ENCODE peak calls at places on chromosome 15, in nine cellular contexts. K, U, V, C, W, Q, B, L and D are unnamed samples. For H3K4me1, the result is how much of the 10 kb centered on the place peaks cover.

GRCh38 chr15:31261266-31262142 is 65.1 kb upstream of the KLF13 start:
- DNase-seq in K (no peak), U (no peak), V (no peak), C (no peak), W (no peak), Q (no peak), B (no peak), L (no peak), D (no peak)

GRCh38 chr15:82566690-82567089 is 26.4 kb upstream of the RPS17 start:
- DNase-seq in K (no peak), U (no peak), V (no peak), C (no peak), W (no peak), Q (no peak), B (no peak), L (no peak), D (no peak)

GRCh38 chr15:26311710-26312236 is 448.6 kb upstream of the ATP10A start:
- DNase-seq in K (no peak), U (no peak), V (no peak), C (no peak), W (no peak), Q (no peak), B (no peak), L (no peak), D (no peak)

GRCh38 chr15:27796405-27797085 is 302.6 kb downstream of the OCA2 start:
- DNase-seq in K (no peak), U (no peak), V (no peak), C (no peak), W (no peak), Q (no peak), B (no peak), L (no peak), D (no peak)

GRCh38 chr15:73716417-73716816 is 32.2 kb downstream of the CD276 start:
- DNase-seq in K (no peak), U (peak), V (no peak), C (peak), W (peak), Q (no peak), B (no peak), L (peak), D (no peak)

GRCh38 chr15:60695713-60696522 is 217.0 kb upstream of the ICE2 start:
- DNase-seq in K (no peak), U (no peak), V (no peak), C (no peak), W (no peak), Q (peak), B (no peak), L (no peak), D (peak)

GRCh38 chr15:56749982-56750381 is 16.7 kb upstream of the ZNF280D start:
- DNase-seq in K (no peak), U (no peak), V (no peak), C (no peak), W (no peak), Q (no peak), B (no peak), L (no peak), D (no peak)

GRCh38 chr15:33211409-33211808 is 16.9 kb upstream of the FMN1 start:
- DNase-seq in K (peak), U (no peak), V (no peak), C (no peak), W (peak), Q (no peak), B (peak), L (peak), D (no peak)

GRCh38 chr15:49918106-49918505 is 200.9 kb downstream of the ATP8B4 start:
- DNase-seq in K (no peak), U (no peak), V (no peak), C (no peak), W (no peak), Q (no peak), B (no peak), L (no peak), D (no peak)

GRCh38 chr15:100902436-100903190 is 16.5 kb upstream of the LRRK1 start:
- DNase-seq in K (no peak), U (peak), V (no peak), C (peak), W (peak), Q (no peak), B (peak), L (no peak), D (no peak)

DNA sequence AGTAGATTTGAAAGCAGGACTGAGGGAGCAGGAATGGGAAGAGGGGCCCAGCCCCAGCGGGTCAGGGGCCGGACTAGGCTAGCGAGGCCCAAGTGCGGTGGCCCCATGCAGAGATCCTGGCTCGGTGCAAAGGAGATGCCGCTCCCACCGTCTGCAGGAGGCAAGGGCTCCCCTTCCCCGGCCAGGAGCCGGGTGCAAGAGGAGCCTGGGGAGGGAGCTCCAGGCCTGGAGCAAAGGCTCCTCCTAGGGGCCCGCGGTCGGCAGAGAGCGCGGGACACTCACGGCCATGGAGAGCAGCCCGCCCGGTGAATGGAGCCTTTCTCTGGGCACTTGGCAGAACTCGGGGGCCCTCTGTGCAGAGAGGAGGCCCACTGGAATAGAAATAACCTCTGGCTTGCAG is 43.2 kb upstream of the USP3 start:
- DNase-seq in K (no peak), U (no peak), V (no peak), C (no peak), W (no peak), Q (no peak), B (no peak), L (peak), D (no peak)
- H3K4me1 ChIP-seq in K (under half), U (under half), V (under half), C (under half), W (under half), Q (under half), B (under half), L (under half), D (under half)

GRCh38 chr15:84982301-84982920 is 755 bp downstream of the PDE8A start:
- DNase-seq in K (no peak), U (peak), V (peak), C (peak), W (peak), Q (peak), B (peak), L (peak), D (peak)
- H3K27ac ChIP-seq in K (no peak), U (peak), V (peak), C (peak), W (peak), Q (peak), B (peak), L (no peak), D (peak)

DNA sequence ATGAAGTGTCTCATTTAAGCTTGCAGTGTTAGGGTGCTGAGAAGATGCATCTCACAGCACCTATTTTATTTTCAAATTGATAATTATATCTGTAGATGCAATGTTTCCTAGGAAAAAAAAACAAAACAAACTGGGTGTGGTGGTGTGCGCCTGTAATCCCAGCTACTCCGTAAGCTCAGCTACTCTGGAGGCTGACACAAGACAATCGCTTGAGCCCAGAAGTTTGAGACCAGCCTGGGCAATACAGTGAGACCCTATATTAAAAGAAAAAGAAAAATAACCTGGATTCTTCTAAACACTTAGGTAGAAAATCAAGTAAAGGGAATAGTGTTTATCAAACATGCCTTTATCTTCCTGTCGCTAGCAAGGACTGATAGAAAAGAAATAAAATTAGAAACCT is 1.9 kb downstream of the MINDY2 start:
- DNase-seq in K (no peak), U (no peak), V (no peak), C (no peak), W (no peak), Q (no peak), B (no peak), L (no peak), D (no peak)
- H3K4me1 ChIP-seq in K (under half), U (under half), V (under half), C (under half), W (under half), Q (under half), B (under half), L (under half), D (half or more)

GRCh38 chr15:87949214-87949933 is 307.2 kb downstream of the NTRK3 start:
- DNase-seq in K (no peak), U (no peak), V (no peak), C (no peak), W (peak), Q (no peak), B (no peak), L (no peak), D (no peak)
- H3K27ac ChIP-seq in K (no peak), U (peak), V (no peak), C (peak), W (peak), Q (no peak), B (no peak), L (no peak), D (no peak)

GRCh38 chr15:85072917-85073316 is 91.3 kb downstream of the PDE8A start:
- DNase-seq in K (no peak), U (no peak), V (no peak), C (no peak), W (no peak), Q (no peak), B (no peak), L (no peak), D (no peak)
- H3K4me1 ChIP-seq in K (under half), U (under half), V (under half), C (under half), W (under half), Q (under half), B (under half), L (under half), D (under half)

GRCh38 chr15:40932625-40933519 is 3.7 kb downstream of the DLL4 start:
- DNase-seq in K (no peak), U (no peak), V (no peak), C (no peak), W (no peak), Q (no peak), B (no peak), L (no peak), D (no peak)
- H3K27ac ChIP-seq in K (no peak), U (no peak), V (no peak), C (peak), W (no peak), Q (no peak), B (no peak), L (no peak), D (no peak)

GRCh38 chr15:93072440-93073394 is 16.3 kb downstream of the RGMA start:
- DNase-seq in K (no peak), U (peak), V (no peak), C (peak), W (peak), Q (no peak), B (peak), L (peak), D (no peak)

GRCh38 chr15:93074596-93074995 is 14.4 kb downstream of the RGMA start:
- DNase-seq in K (no peak), U (no peak), V (no peak), C (no peak), W (no peak), Q (no peak), B (no peak), L (no peak), D (no peak)

GRCh38 chr15:93073465-93073952 is 15.5 kb downstream of the RGMA start:
- DNase-seq in K (no peak), U (no peak), V (no peak), C (peak), W (peak), Q (no peak), B (no peak), L (no peak), D (no peak)

GRCh38 chr15:93076875-93077274 is 12.1 kb downstream of the RGMA start:
- DNase-seq in K (no peak), U (no peak), V (no peak), C (no peak), W (no peak), Q (no peak), B (no peak), L (no peak), D (no peak)

DNA sequence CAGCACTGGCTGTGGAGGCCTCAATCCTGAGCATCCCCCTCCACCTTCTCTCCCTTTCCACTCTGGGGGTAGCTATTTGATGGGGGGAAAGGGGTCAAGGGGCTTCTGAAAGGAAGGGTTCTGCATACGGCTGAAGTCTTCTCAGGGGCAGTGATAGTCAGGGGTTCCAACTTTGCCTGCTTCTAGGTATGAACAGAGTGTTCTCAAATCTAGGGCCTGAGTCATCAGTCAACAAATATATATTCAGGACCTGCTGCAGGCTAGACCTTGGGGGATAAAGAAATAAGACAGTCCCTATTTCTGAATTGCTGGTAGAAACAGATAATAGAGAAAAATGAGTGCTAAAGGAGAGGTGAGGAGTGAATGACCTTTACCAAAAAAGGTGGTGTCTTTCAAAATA is 12.8 kb downstream of the RGMA start:
- DNase-seq in K (no peak), U (no peak), V (no peak), C (no peak), W (no peak), Q (no peak), B (no peak), L (no peak), D (no peak)
- H3K4me1 ChIP-seq in K (under half), U (under half), V (under half), C (under half), W (under half), Q (under half), B (under half), L (under half), D (under half)